ENCODE peak calls at places on chromosomes 11 and 22, in seven cellular contexts. K, R, U, L, E, O and D are unnamed samples.

GRCh38 chr11:61838501-61838900 is 10.4 kb downstream of the FADS2 start:
- DNase-seq in K (no peak), U (no peak), E (no peak), O (no peak), R (no peak), L (no peak), D (no peak)

GRCh38 chr11:3939651-3940190 is 84.3 kb downstream of the STIM1 start:
- DNase-seq in R (no peak), U (no peak), K (no peak), L (no peak), E (no peak), O (peak), D (no peak)

GRCh38 chr11:61918251-61919112 is 1.1 kb upstream of the RAB3IL1 start:
- DNase-seq in K (no peak), L (no peak), U (no peak), R (no peak), E (no peak), O (no peak), D (no peak)

GRCh38 chr11:15194671-15195415 is 80.1 kb downstream of the INSC start:
- DNase-seq in U (no peak), K (no peak), E (no peak), L (no peak), R (no peak), O (no peak), D (no peak)

GRCh38 chr22:29716814-29717213 is 3.0 kb upstream of the CABP7 start:
- DNase-seq in E (peak), K (peak), U (peak), O (peak), L (peak), R (peak), D (peak)

GRCh38 chr11:36492724-36493304 is 17.3 kb downstream of the TRAF6 start:
- DNase-seq in R (peak), L (peak), O (peak), K (peak), E (peak), U (no peak), D (peak)

GRCh38 chr11:96008161-96008560 is 84.3 kb upstream of the MTMR2 start:
- DNase-seq in O (peak), R (no peak), E (no peak), L (no peak), U (no peak), K (no peak), D (no peak)

GRCh38 chr11:134802598-134802997 is 390.6 kb upstream of the B3GAT1 start:
- DNase-seq in R (no peak), E (no peak), L (no peak), U (no peak), K (no peak), O (no peak), D (no peak)

GRCh38 chr11:122661182-122661945 is 5.8 kb downstream of the UBASH3B start:
- DNase-seq in U (no peak), R (peak), O (peak), K (no peak), L (no peak), E (no peak), D (no peak)

GRCh38 chr11:64055077-64055476 is 19.3 kb downstream of the FLRT1 start:
- DNase-seq in L (no peak), U (no peak), K (no peak), R (no peak), E (no peak), O (no peak), D (no peak)

GRCh38 chr11:98564233-98564632 is 456.5 kb upstream of the CNTN5 start:
- DNase-seq in U (no peak), R (no peak), K (no peak), E (peak), O (no peak), L (no peak), D (no peak)

GRCh38 chr11:59102259-59102765 is 4.7 kb upstream of the FAM111B start:
- DNase-seq in K (no peak), L (peak), R (no peak), E (peak), U (peak), O (peak), D (peak)

GRCh38 chr11:40037005-40037404 is 1422.4 kb downstream of the LRRC4C start:
- DNase-seq in L (no peak), U (no peak), E (no peak), O (no peak), R (peak), K (no peak), D (no peak)

GRCh38 chr11:46920709-46921108 is 2.4 kb upstream of the LRP4 start:
- DNase-seq in L (peak), U (no peak), O (peak), K (no peak), E (no peak), R (no peak), D (no peak)

GRCh38 chr11:45662665-45663485 is 2.5 kb downstream of the CHST1 start:
- DNase-seq in U (no peak), K (no peak), O (peak), R (no peak), E (peak), L (peak), D (no peak)

GRCh38 chr11:40293655-40294342 is 1165.7 kb downstream of the LRRC4C start:
- DNase-seq in U (peak), R (peak), K (no peak), E (peak), O (peak), L (peak), D (peak)

GRCh38 chr11:86978756-86979608 is 23.8 kb upstream of the FZD4 start:
- DNase-seq in K (peak), O (peak), R (peak), U (no peak), E (peak), L (peak), D (peak)

GRCh38 chr11:120235024-120235628 is 4.8 kb upstream of the POU2F3 start:
- DNase-seq in U (peak), K (peak), R (peak), L (peak), O (peak), E (peak), D (peak)

GRCh38 chr11:62879554-62879953 is 1.1 kb upstream of the SLC3A2 start:
- DNase-seq in O (no peak), U (peak), L (no peak), E (no peak), R (no peak), K (no peak), D (no peak)

GRCh38 chr11:32704261-32704660 is 90.2 kb downstream of the CCDC73 start:
- DNase-seq in O (no peak), E (no peak), U (no peak), R (no peak), K (no peak), L (no peak), D (no peak)

GRCh38 chr11:71451596-71452353 is 1.2 kb upstream of the NADSYN1 start:
- DNase-seq in L (no peak), O (no peak), U (no peak), R (peak), E (peak), K (no peak), D (peak)

GRCh38 chr11:12531020-12531419 is 143.2 kb upstream of the TEAD1 start:
- DNase-seq in O (no peak), R (no peak), K (no peak), U (no peak), E (no peak), L (no peak), D (no peak)

GRCh38 chr11:26522912-26523610 is 49.0 kb downstream of the MUC15 start:
- DNase-seq in E (no peak), O (no peak), K (no peak), R (peak), L (peak), U (no peak), D (peak)

GRCh38 chr11:10628506-10629236 is 60.2 kb upstream of the LYVE1 start:
- DNase-seq in E (no peak), O (no peak), U (no peak), K (no peak), R (no peak), L (no peak), D (no peak)

GRCh38 chr11:15688351-15688792 is 573.6 kb downstream of the INSC start:
- DNase-seq in R (no peak), U (no peak), K (no peak), O (no peak), E (no peak), L (no peak), D (no peak)

GRCh38 chr11:16977136-16978020 is 36.8 kb downstream of the PLEKHA7 start:
- DNase-seq in U (peak), L (no peak), K (no peak), E (no peak), R (no peak), O (no peak), D (peak)

GRCh38 chr11:10378362-10378761 is 73.5 kb downstream of the ADM start:
- DNase-seq in R (no peak), U (no peak), L (no peak), E (no peak), O (no peak), K (no peak), D (no peak)

GRCh38 chr11:538431-539051 is 1.2 kb downstream of the LRRC56 start:
- DNase-seq in O (no peak), E (no peak), R (no peak), K (no peak), U (no peak), L (no peak), D (no peak)

GRCh38 chr11:42631223-42631843 is 680.5 kb upstream of the API5 start:
- DNase-seq in K (no peak), U (no peak), E (no peak), O (peak), R (peak), L (peak), D (peak)

GRCh38 chr11:35458846-35459245 is 39.5 kb upstream of the SLC1A2 start:
- DNase-seq in R (no peak), U (no peak), L (no peak), E (no peak), K (no peak), O (peak), D (no peak)

GRCh38 chr11:128965485-128965884 is 22.8 kb upstream of the TP53AIP1 start:
- DNase-seq in U (no peak), O (peak), K (no peak), R (no peak), E (no peak), L (no peak), D (no peak)

DNA sequence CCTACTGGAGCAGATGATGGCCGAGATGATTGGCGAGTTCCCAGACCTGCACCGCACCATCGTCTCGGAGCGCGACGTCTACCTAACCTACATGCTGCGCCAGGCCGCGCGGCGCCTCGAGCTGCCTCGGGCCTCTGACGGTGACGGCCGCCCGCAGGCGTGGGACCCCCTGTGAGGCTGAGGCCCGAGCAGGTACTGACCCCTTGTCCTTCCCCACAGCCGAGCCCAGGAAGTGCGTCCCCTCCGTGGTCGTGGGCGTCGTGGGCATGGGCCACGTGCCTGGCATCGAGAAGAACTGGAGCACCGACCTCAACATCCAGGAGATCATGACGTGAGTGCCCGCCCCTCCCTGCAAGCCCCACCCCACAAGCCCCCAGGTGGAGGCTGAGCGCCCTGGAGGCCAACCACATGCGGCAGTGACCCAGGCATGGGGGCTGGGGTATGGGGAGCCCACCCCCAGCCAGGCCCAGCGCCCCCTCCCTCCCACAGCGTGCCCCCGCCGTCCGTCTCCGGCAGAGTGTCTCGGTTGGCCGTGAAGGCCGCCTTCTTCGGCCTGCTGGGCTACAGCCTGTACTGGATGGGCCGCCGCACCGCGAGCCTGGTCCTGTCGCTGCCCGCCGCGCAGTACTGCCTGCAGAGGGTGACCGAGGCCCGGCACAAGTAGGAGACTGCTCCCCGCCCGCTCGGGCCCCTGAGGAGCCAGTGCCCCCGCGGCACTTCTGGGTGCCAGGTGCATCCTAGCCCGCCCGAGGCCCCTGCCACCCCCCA is 2.8 kb upstream of the SELENOO start:
- DNase-seq in R (no peak), L (no peak), K (no peak), O (no peak), U (no peak), E (no peak), D (no peak)
- H3K4me3 ChIP-seq in R (no peak), L (no peak), K (no peak), O (no peak), U (no peak), E (no peak), D (no peak)

GRCh38 chr11:68839953-68840641 is 1.6 kb downstream of the CPT1A start:
- DNase-seq in K (no peak), L (no peak), E (peak), R (no peak), O (peak), U (no peak), D (peak)
- H3K4me3 ChIP-seq in K (peak), L (peak), E (peak), R (no peak), O (peak), U (peak), D (peak)

DNA sequence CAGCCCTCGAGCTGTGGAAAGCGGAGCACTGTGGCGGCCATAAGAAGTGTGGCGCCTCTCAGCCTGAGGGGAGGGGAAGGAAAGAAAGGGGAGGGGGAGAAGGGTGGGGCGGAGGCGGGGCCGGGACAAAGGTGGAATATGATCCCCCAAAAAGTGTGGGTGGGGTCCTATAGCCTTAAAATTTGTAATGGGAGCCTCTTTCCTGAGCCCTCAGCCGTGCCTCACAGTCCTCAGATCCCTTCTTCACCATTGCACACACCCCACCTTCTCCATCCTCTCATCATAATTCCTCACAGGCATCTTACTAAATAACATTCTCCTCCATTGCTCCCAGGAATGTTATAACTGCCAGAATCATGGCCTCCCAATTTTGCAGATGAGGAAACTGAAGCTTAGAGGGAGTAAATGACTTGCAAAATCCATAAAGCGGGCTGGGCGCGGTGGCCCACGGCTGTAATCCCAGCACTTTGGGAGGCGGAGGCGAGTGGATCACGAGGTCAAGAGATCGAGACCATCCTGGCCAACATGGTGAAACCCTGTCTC is 600 bp upstream of the RAB6A start:
- DNase-seq in O (no peak), U (no peak), E (no peak), K (no peak), R (no peak), L (no peak), D (no peak)
- H3K4me3 ChIP-seq in O (peak), U (no peak), E (peak), K (peak), R (peak), L (peak), D (peak)

DNA sequence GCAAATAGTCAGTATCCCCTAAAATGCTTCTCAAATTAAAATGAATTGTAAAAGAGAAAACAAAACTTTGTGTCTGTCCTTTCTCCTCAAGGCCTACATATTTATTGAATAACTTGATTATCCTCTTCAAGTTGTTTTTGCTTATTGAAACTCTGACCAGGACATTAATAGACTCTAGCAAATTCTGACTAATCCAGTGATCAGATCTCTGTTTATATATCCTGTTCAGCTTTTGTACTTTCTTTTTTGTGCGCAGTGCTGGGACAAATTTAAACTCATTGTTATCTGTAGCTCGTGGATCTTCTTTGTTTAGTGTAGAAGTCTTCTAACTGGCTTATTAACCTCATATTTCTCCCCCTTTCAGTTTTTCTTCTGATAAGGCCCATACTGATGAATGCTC is 139.9 kb upstream of the SORL1-AS1 start:
- DNase-seq in O (no peak), U (no peak), L (no peak), R (no peak), K (no peak), E (no peak), D (no peak)
- H3K4me3 ChIP-seq in O (no peak), U (no peak), L (no peak), R (no peak), K (no peak), E (no peak), D (no peak)

GRCh38 chr22:37324340-37325023 is 42.2 kb downstream of the CYTH4 start:
- DNase-seq in L (no peak), U (no peak), O (no peak), R (no peak), E (no peak), K (no peak), D (peak)

GRCh38 chr22:37321288-37321687 is 39.0 kb downstream of the CYTH4 start:
- DNase-seq in O (peak), U (no peak), E (no peak), L (no peak), K (no peak), R (no peak), D (no peak)

GRCh38 chr22:37326726-37327125 is 44.4 kb downstream of the CYTH4 start:
- DNase-seq in K (no peak), O (no peak), L (no peak), R (peak), U (peak), E (no peak), D (peak)

GRCh38 chr22:37328017-37328416 is 45.7 kb downstream of the CYTH4 start:
- DNase-seq in O (no peak), U (no peak), K (peak), L (peak), E (no peak), R (no peak), D (peak)

GRCh38 chr22:37325024-37325395 is 42.7 kb downstream of the CYTH4 start:
- DNase-seq in E (no peak), L (no peak), U (no peak), R (no peak), K (no peak), O (no peak), D (no peak)
- H3K4me3 ChIP-seq in E (no peak), L (no peak), U (no peak), R (no peak), K (no peak), O (no peak), D (peak)

GRCh38 chr22:44969817-44970216 is 40.0 kb downstream of the PHF21B start:
- DNase-seq in L (no peak), U (no peak), E (no peak), O (no peak), R (no peak), K (no peak), D (no peak)

GRCh38 chr22:44968736-44969135 is 41.1 kb downstream of the PHF21B start:
- DNase-seq in O (no peak), K (no peak), R (no peak), L (no peak), E (no peak), U (no peak), D (no peak)

GRCh38 chr22:44971651-44972362 is 38.0 kb downstream of the PHF21B start:
- DNase-seq in R (no peak), K (no peak), L (no peak), E (no peak), O (no peak), U (no peak), D (no peak)

GRCh38 chr22:44972363-44973083 is 37.3 kb downstream of the PHF21B start:
- DNase-seq in L (no peak), U (no peak), O (no peak), R (no peak), E (no peak), K (no peak), D (no peak)

DNA sequence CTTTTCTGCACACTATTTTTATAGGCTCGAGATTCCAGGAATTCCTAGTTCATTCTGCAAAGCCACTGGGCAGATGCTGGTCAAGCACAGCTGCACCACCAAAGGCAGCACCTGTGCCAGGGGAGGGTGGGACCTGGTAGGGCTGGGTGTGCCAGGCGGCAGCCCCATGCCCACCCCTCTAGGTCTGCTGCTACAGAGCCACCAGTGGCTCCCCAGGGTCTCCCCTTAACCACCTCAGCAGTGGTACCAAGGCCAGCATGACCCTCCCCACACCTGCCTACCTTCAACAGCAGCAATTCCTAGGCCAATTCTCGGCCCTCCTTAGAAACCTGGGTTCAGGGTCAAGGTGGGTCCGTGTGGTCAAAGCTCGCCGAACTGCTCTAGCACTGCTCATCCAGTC is 39.5 kb downstream of the PHF21B start:
- DNase-seq in E (no peak), L (no peak), U (no peak), R (no peak), O (no peak), K (no peak), D (no peak)
- H3K4me3 ChIP-seq in E (no peak), L (no peak), U (no peak), R (no peak), O (no peak), K (no peak), D (no peak)

DNA sequence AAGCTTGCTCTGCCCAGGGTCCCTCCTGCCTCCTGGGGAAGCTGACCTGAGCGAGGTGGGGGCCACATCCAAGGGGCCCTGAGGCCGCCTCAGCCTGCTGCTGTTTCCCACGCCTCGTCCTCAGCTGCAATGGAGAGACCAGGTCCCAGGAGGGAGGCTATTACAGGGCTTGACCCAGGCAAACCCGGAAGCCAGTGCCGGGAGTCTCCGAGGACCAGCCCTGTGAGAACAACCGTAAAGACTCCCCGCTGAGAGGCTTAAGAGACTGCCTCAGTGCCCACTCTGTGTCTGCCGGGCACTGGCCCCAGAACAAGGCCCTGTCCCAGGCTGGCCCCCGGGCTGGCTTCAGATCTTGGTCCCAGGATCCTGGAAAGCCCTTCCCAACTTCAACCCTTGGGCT is 124.3 kb upstream of the FGF3 start:
- DNase-seq in U (no peak), L (no peak), R (no peak), O (no peak), E (no peak), K (no peak), D (no peak)
- H3K4me3 ChIP-seq in U (no peak), L (no peak), R (no peak), O (no peak), E (no peak), K (no peak), D (no peak)